ENCODE peak calls at places on chromosome 9, in six cellular contexts. One of them, this sample, is unnamed.

GRCh38 chr9:111925017-111925770 is 28.6 kb downstream of the UGCG start:
- DNase-seq in mesenteric fat pad: no peak
- DNase-seq in midbrain: no peak
- DNase-seq in ELF-1: no peak
- DNase-seq in GM12891: no peak
- DNase-seq in CD8-positive, alpha-beta T cell: no peak
- DNase-seq in this sample: no peak

GRCh38 chr9:126702501-126703329 is 89.0 kb downstream of the LMX1B start:
- DNase-seq in mesenteric fat pad: peak
- DNase-seq in midbrain: no peak
- DNase-seq in ELF-1: peak
- DNase-seq in GM12891: peak
- DNase-seq in CD8-positive, alpha-beta T cell: no peak
- DNase-seq in this sample: peak

GRCh38 chr9:33524431-33524947 is 438 bp downstream of the ANKRD18B start:
- DNase-seq in mesenteric fat pad: no peak
- DNase-seq in midbrain: no peak
- DNase-seq in ELF-1: peak
- DNase-seq in GM12891: no peak
- DNase-seq in CD8-positive, alpha-beta T cell: no peak
- DNase-seq in this sample: no peak

GRCh38 chr9:86511614-86512360 is 157.6 kb upstream of the TUT7 start:
- DNase-seq in mesenteric fat pad: no peak
- DNase-seq in midbrain: no peak
- DNase-seq in ELF-1: peak
- DNase-seq in GM12891: no peak
- DNase-seq in CD8-positive, alpha-beta T cell: no peak
- DNase-seq in this sample: no peak

GRCh38 chr9:122991370-122991830 is 42.1 kb upstream of the GPR21 start:
- DNase-seq in mesenteric fat pad: no peak
- DNase-seq in midbrain: peak
- DNase-seq in ELF-1: no peak
- DNase-seq in GM12891: peak
- DNase-seq in CD8-positive, alpha-beta T cell: no peak
- DNase-seq in this sample: peak

GRCh38 chr9:90128587-90129190 is 513.9 kb downstream of the DIRAS2 start:
- DNase-seq in mesenteric fat pad: no peak
- DNase-seq in midbrain: no peak
- DNase-seq in ELF-1: no peak
- DNase-seq in GM12891: no peak
- DNase-seq in CD8-positive, alpha-beta T cell: no peak
- DNase-seq in this sample: no peak

GRCh38 chr9:39588056-39588814 is 232.8 kb downstream of the SPATA31A1 start:
- DNase-seq in mesenteric fat pad: no peak
- DNase-seq in midbrain: no peak
- DNase-seq in ELF-1: no peak
- DNase-seq in GM12891: no peak
- DNase-seq in CD8-positive, alpha-beta T cell: no peak
- DNase-seq in this sample: no peak

GRCh38 chr9:133606722-133607053 is 2.5 kb downstream of the FAM163B start:
- DNase-seq in mesenteric fat pad: no peak
- DNase-seq in midbrain: no peak
- DNase-seq in ELF-1: no peak
- DNase-seq in GM12891: no peak
- DNase-seq in CD8-positive, alpha-beta T cell: no peak
- DNase-seq in this sample: no peak

GRCh38 chr9:71895955-71896354 is 15.0 kb downstream of the ABHD17B start:
- DNase-seq in mesenteric fat pad: no peak
- DNase-seq in midbrain: no peak
- DNase-seq in ELF-1: no peak
- DNase-seq in GM12891: no peak
- DNase-seq in CD8-positive, alpha-beta T cell: no peak
- DNase-seq in this sample: no peak

GRCh38 chr9:25205285-25205684 is 473.0 kb downstream of the TUSC1 start:
- DNase-seq in mesenteric fat pad: no peak
- DNase-seq in midbrain: no peak
- DNase-seq in ELF-1: no peak
- DNase-seq in GM12891: no peak
- DNase-seq in CD8-positive, alpha-beta T cell: no peak
- DNase-seq in this sample: no peak

GRCh38 chr9:4547016-4547415 is 56.7 kb downstream of the SLC1A1 start:
- DNase-seq in mesenteric fat pad: no peak
- DNase-seq in midbrain: no peak
- DNase-seq in ELF-1: no peak
- DNase-seq in GM12891: no peak
- DNase-seq in CD8-positive, alpha-beta T cell: no peak
- DNase-seq in this sample: no peak

GRCh38 chr9:35380016-35380415 is 109.9 kb upstream of the RUSC2 start:
- DNase-seq in mesenteric fat pad: no peak
- DNase-seq in midbrain: no peak
- DNase-seq in ELF-1: no peak
- DNase-seq in GM12891: no peak
- DNase-seq in CD8-positive, alpha-beta T cell: no peak
- DNase-seq in this sample: no peak

GRCh38 chr9:104802110-104802509 is 38.2 kb downstream of the NIPSNAP3B start:
- DNase-seq in mesenteric fat pad: no peak
- DNase-seq in midbrain: no peak
- DNase-seq in ELF-1: no peak
- DNase-seq in GM12891: no peak
- DNase-seq in CD8-positive, alpha-beta T cell: no peak
- DNase-seq in this sample: no peak

GRCh38 chr9:94100152-94100879 is 16.1 kb downstream of the PTPDC1 start:
- DNase-seq in mesenteric fat pad: no peak
- DNase-seq in midbrain: no peak
- DNase-seq in ELF-1: no peak
- DNase-seq in GM12891: no peak
- DNase-seq in CD8-positive, alpha-beta T cell: no peak
- DNase-seq in this sample: no peak

GRCh38 chr9:89592963-89593775 is 11.6 kb upstream of the GADD45G start:
- DNase-seq in mesenteric fat pad: peak
- DNase-seq in midbrain: no peak
- DNase-seq in ELF-1: peak
- DNase-seq in GM12891: no peak
- DNase-seq in CD8-positive, alpha-beta T cell: no peak
- DNase-seq in this sample: no peak

GRCh38 chr9:106648799-106649198 is 214.2 kb upstream of the ZNF462 start:
- DNase-seq in mesenteric fat pad: no peak
- DNase-seq in midbrain: no peak
- DNase-seq in ELF-1: no peak
- DNase-seq in GM12891: no peak
- DNase-seq in CD8-positive, alpha-beta T cell: no peak
- DNase-seq in this sample: no peak

GRCh38 chr9:113955076-113955752 is 79.1 kb downstream of the ZNF618 start:
- DNase-seq in mesenteric fat pad: no peak
- DNase-seq in midbrain: no peak
- DNase-seq in ELF-1: no peak
- DNase-seq in GM12891: no peak
- DNase-seq in CD8-positive, alpha-beta T cell: no peak
- DNase-seq in this sample: no peak